ENCODE peak calls at places on chromosomes 12 and 14, in nine cellular contexts. I, Q, R, O, P, E, H, W and A are unnamed samples. For H3K36me3 and H3K4me1, the result is how much of the 10 kb centered on the place peaks cover.

GRCh38 chr14:75301666-75302325 is 23.2 kb downstream of the FOS start:
- DNase-seq in I (no peak), Q (no peak), R (peak), O (no peak), P (peak), E (no peak), H (no peak), W (peak), A (peak)

GRCh38 chr14:102737402-102738372 is 39.6 kb upstream of the TRAF3 start:
- DNase-seq in I (no peak), Q (no peak), R (no peak), O (no peak), P (no peak), E (no peak), H (no peak), W (no peak), A (no peak)

GRCh38 chr12:62400135-62400534 is 66.5 kb upstream of the MON2 start:
- DNase-seq in I (no peak), Q (no peak), R (no peak), O (no peak), P (no peak), E (no peak), H (no peak), W (no peak), A (no peak)

GRCh38 chr14:55038708-55039107 is 11.7 kb downstream of the SOCS4 start:
- DNase-seq in I (no peak), Q (no peak), R (no peak), O (no peak), P (no peak), E (no peak), H (no peak), W (no peak), A (no peak)

GRCh38 chr12:131509706-131510105 is 201.2 kb upstream of the SFSWAP start:
- DNase-seq in I (no peak), Q (no peak), R (no peak), O (no peak), P (no peak), E (no peak), H (no peak), W (no peak), A (no peak)

GRCh38 chr12:6471992-6472366 is 1.5 kb upstream of the VAMP1 start:
- DNase-seq in I (no peak), Q (no peak), R (no peak), O (no peak), P (no peak), E (no peak), H (no peak), W (no peak), A (no peak)

GRCh38 chr14:55245657-55246268 is 25.5 kb upstream of the FBXO34 start:
- DNase-seq in I (peak), Q (no peak), R (no peak), O (no peak), P (no peak), E (no peak), H (peak), W (no peak), A (peak)

GRCh38 chr12:46523863-46524770 is 151.5 kb upstream of the SLC38A2 start:
- DNase-seq in I (no peak), Q (peak), R (no peak), O (no peak), P (no peak), E (no peak), H (no peak), W (no peak), A (no peak)

GRCh38 chr12:96982671-96983070 is 75.6 kb downstream of the NEDD1 start:
- DNase-seq in I (no peak), Q (no peak), R (no peak), O (no peak), P (no peak), E (no peak), H (no peak), W (no peak), A (no peak)

GRCh38 chr12:40959041-40959440 is 229.1 kb upstream of the PDZRN4 start:
- DNase-seq in I (no peak), Q (peak), R (no peak), O (no peak), P (no peak), E (no peak), H (no peak), W (no peak), A (no peak)

DNA sequence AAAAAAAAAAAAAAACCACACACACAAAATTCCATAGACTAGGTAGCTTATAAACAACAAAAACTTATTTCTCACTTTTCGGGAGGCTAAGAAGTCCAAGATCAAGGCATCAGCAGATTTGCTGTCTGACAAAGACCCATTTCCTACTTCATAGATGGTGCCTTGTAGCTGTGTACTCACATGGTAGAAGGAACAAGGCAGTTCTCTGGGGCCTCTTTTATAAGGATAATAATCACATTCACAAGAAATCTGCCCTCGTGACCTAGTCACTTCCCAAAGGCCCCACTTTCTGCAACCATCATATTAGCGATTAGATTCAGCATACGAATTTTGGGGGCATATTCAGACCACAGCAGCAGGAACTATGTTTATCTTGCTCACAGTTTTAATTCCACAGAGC is 54.9 kb downstream of the STXBP6 start:
- DNase-seq in I (no peak), Q (no peak), R (no peak), O (no peak), P (no peak), E (no peak), H (no peak), W (no peak), A (no peak)
- H3K36me3 ChIP-seq in I (under half), Q (under half), R (under half), O (under half), P (under half), E (under half), H (under half), W (under half), A (under half)

GRCh38 chr12:124370384-124370783 is 75.5 kb downstream of the RFLNA start:
- DNase-seq in I (no peak), Q (no peak), R (no peak), O (no peak), P (no peak), E (no peak), H (no peak), W (no peak), A (no peak)

GRCh38 chr12:124370851-124371250 is 76.0 kb downstream of the RFLNA start:
- DNase-seq in I (no peak), Q (no peak), R (no peak), O (no peak), P (no peak), E (no peak), H (no peak), W (no peak), A (no peak)

GRCh38 chr12:124369901-124370378 is 75.0 kb downstream of the RFLNA start:
- DNase-seq in I (no peak), Q (no peak), R (no peak), O (no peak), P (no peak), E (no peak), H (no peak), W (no peak), A (no peak)

GRCh38 chr12:124368421-124369032 is 73.6 kb downstream of the RFLNA start:
- DNase-seq in I (no peak), Q (no peak), R (no peak), O (no peak), P (no peak), E (no peak), H (no peak), W (no peak), A (no peak)

GRCh38 chr12:124369055-124369900 is 74.4 kb downstream of the RFLNA start:
- DNase-seq in I (peak), Q (peak), R (peak), O (no peak), P (peak), E (no peak), H (no peak), W (peak), A (peak)
- H3K4me1 ChIP-seq in I (half or more), Q (under half), R (half or more), O (under half), P (half or more), E (half or more), H (under half), W (under half), A (under half)

GRCh38 chr14:91354979-91355685 is 62.5 kb downstream of the CCDC88C start:
- DNase-seq in I (no peak), Q (no peak), R (no peak), O (no peak), P (no peak), E (no peak), H (no peak), W (no peak), A (peak)
- H3K36me3 ChIP-seq in I (under half), Q (under half), R (under half), O (under half), P (under half), E (under half), H (under half), W (under half), A (under half)

GRCh38 chr14:99751539-99752485 is 41.4 kb upstream of the EML1 start:
- DNase-seq in I (peak), Q (no peak), R (no peak), O (no peak), P (peak), E (no peak), H (no peak), W (no peak), A (no peak)
- H3K4me1 ChIP-seq in I (half or more), Q (half or more), R (half or more), O (under half), P (half or more), E (half or more), H (under half), W (half or more), A (under half)

GRCh38 chr12:107749094-107749493 is 11.8 kb downstream of the PRDM4 start:
- DNase-seq in I (no peak), Q (no peak), R (no peak), O (no peak), P (no peak), E (no peak), H (no peak), W (no peak), A (no peak)
- H3K36me3 ChIP-seq in I (half or more), Q (half or more), R (under half), O (half or more), P (half or more), E (half or more), H (half or more), W (half or more), A (half or more)

GRCh38 chr12:124656214-124656516 is 88.8 kb upstream of the NCOR2 start:
- DNase-seq in I (no peak), Q (no peak), R (no peak), O (no peak), P (no peak), E (no peak), H (no peak), W (no peak), A (no peak)
- H3K4me1 ChIP-seq in I (under half), Q (half or more), R (under half), O (under half), P (half or more), E (under half), H (under half), W (half or more), A (under half)

GRCh38 chr12:54394986-54395385 is 10.5 kb upstream of the ZNF385A start:
- DNase-seq in I (no peak), Q (no peak), R (no peak), O (no peak), P (no peak), E (no peak), H (no peak), W (no peak), A (no peak)
- H3K36me3 ChIP-seq in I (half or more), Q (half or more), R (under half), O (half or more), P (half or more), E (under half), H (under half), W (half or more), A (under half)

DNA sequence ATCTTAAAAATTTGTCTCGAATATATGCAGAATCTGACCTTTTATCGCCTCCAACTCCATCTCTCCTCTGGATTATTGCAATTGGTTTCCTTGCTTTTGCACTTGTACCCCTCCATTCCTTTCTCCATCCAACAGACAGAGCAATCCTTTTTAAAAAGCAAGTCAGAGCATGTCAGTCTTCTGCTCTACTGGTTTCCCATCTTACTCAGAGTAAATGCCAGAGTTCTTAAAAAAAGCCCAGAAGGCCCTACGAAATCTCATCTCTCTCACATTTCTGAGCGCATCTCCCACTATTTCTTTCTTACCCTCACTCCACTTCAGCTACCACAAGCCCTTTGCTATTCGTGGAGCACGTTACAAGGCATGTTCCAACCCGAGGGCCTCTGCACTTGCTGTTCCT is 236.9 kb upstream of the DDHD1 start:
- DNase-seq in I (no peak), Q (no peak), R (no peak), O (no peak), P (no peak), E (no peak), H (no peak), W (no peak), A (no peak)
- H3K4me1 ChIP-seq in I (under half), Q (under half), R (under half), O (under half), P (under half), E (under half), H (under half), W (under half), A (under half)

GRCh38 chr14:60125918-60126317 is 34.2 kb downstream of the PCNX4 start:
- DNase-seq in I (no peak), Q (no peak), R (no peak), O (no peak), P (no peak), E (no peak), H (no peak), W (no peak), A (no peak)
- H3K36me3 ChIP-seq in I (under half), Q (half or more), R (under half), O (half or more), P (half or more), E (under half), H (half or more), W (half or more), A (under half)

DNA sequence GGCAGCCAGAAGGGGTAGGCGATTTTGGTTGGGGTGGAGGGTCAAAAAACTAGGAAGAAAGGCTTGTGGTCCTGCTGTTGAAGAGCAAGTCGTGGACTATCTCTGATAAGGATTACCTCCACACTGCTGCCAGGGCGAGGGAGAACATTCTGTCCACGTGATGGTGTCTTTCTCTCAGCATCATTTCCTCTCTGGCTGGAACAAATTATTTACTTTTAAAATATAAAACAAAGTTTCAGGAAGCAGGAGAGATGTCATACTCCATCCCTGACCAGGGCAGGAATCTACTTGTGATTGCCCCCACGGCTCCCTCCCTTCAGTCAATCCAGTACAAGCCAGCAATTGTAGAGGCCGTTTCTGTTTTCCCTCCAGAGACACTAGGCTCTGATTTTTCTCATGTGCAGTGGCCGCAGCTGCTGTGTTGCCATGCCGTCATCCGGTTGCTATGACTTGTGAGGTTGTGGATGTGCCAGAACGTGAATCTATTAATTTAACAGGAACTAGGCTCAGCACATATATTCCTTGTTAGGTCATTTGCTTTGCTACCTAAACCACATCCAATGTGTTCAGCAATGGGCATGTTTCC is 61.5 kb upstream of the PTGR2 start:
- DNase-seq in I (no peak), Q (peak), R (peak), O (no peak), P (peak), E (peak), H (no peak), W (peak), A (peak)
- H3K4me1 ChIP-seq in I (half or more), Q (under half), R (under half), O (under half), P (half or more), E (half or more), H (under half), W (half or more), A (under half)